ENCODE peak calls at places on chromosomes 5 and 9, in four cellular contexts. B, T, K and L are unnamed samples.

GRCh38 chr5:38636626-38637025 is 80.2 kb upstream of the LIFR start:
- DNase-seq in B (no peak), K (peak; percentile 83), T (no peak), L (peak; percentile 65)

GRCh38 chr5:126931968-126932622 is 98.3 kb downstream of the MARCHF3 start:
- DNase-seq in K (no peak), T (no peak), B (no peak), L (no peak)

GRCh38 chr9:257957-258356 is 43.3 kb downstream of the DOCK8 start:
- DNase-seq in B (no peak), K (no peak), T (no peak), L (no peak)

GRCh38 chr5:30749971-30750370 is 443.5 kb upstream of the CDH6 start:
- DNase-seq in B (no peak), T (no peak), K (no peak), L (no peak)

GRCh38 chr5:58365791-58366190 is 94.1 kb downstream of the PLK2 start:
- DNase-seq in B (no peak), K (no peak), T (no peak), L (no peak)

GRCh38 chr5:151319334-151319733 is 15.8 kb upstream of the SLC36A3 start:
- DNase-seq in T (peak; percentile 39), K (no peak), B (no peak), L (no peak)

GRCh38 chr5:159786901-159787691 is 129.2 kb upstream of the ADRA1B start:
- DNase-seq in T (no peak), B (no peak), K (no peak), L (no peak)

GRCh38 chr5:17005087-17005828 is 69.2 kb upstream of the MYO10 start:
- DNase-seq in B (peak; percentile 34), K (no peak), T (no peak), L (no peak)

GRCh38 chr5:68172314-68172713 is 43.2 kb upstream of the PIK3R1 start:
- DNase-seq in B (peak; percentile 15), T (no peak), K (no peak), L (no peak)

GRCh38 chr5:177423671-177424070 is 2.8 kb upstream of the GRK6 start:
- DNase-seq in B (no peak), K (no peak), T (no peak), L (no peak)

GRCh38 chr5:142512680-142513042 is 173.2 kb downstream of the FGF1 start:
- DNase-seq in T (no peak), K (no peak), B (no peak), L (no peak)

GRCh38 chr9:83625120-83625710 is 2.3 kb downstream of the IDNK start:
- DNase-seq in K (no peak), T (no peak), B (no peak), L (no peak)

GRCh38 chr5:42005561-42006153 is 80.6 kb downstream of the FBXO4 start:
- DNase-seq in T (peak; percentile 50), K (no peak), B (peak; percentile 33), L (no peak)

GRCh38 chr5:128579111-128579510 is 41.1 kb upstream of the FBN2 start:
- DNase-seq in T (no peak), B (no peak), K (no peak), L (no peak)

GRCh38 chr5:41270423-41271251 is 57.3 kb upstream of the C6 start:
- DNase-seq in K (peak; percentile 30), B (peak; percentile 62), T (peak; percentile 71), L (no peak)

GRCh38 chr5:168706655-168707069 is 127.5 kb upstream of the PANK3 start:
- DNase-seq in K (no peak), T (peak; percentile 79), B (peak; percentile 78), L (no peak)

GRCh38 chr5:58073246-58073645 is 386.6 kb downstream of the PLK2 start:
- DNase-seq in K (no peak), T (no peak), B (no peak), L (no peak)

GRCh38 chr9:127524373-127524772 is 73.1 kb downstream of the LRSAM1 start:
- DNase-seq in K (no peak), B (peak; percentile 64), T (peak; percentile 49), L (no peak)

GRCh38 chr9:1946506-1946905 is 68.6 kb upstream of the SMARCA2 start:
- DNase-seq in T (no peak), K (no peak), B (no peak), L (no peak)

GRCh38 chr9:29213374-29214161 is 1640.3 kb upstream of the C9orf72 start:
- DNase-seq in T (peak; percentile 79), K (peak; percentile 34), B (peak; percentile 69), L (no peak)

GRCh38 chr9:131668439-131669233 is 71.2 kb downstream of the RAPGEF1 start:
- DNase-seq in T (no peak), B (no peak), K (peak; percentile 63), L (no peak)

GRCh38 chr9:117073071-117073470 is 341.8 kb downstream of the ASTN2 start:
- DNase-seq in K (no peak), B (no peak), T (peak; percentile 23), L (no peak)

DNA sequence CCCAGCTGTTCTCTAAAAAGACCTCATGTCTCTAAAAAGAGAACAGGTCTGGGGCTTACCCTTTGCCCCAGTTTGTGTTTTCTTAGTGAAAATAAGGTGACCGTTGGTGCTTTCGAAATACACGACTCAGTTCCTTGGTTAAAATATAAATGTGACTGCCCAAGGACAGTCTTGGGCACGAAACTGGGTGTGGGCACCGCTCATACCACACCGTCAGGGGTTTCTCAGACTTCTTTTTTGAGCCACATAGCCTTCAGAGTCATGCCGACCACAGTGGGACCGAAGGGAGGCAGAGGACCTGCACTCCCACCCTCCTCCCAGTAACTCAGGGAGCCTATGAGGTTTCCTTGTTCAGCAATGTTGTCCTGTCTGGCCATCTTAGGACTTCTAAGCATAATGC is 6.5 kb downstream of the SNX18 start:
- DNase-seq in B (no peak), T (no peak), K (no peak), L (no peak)
- H3K4me1 ChIP-seq in B (peaks cover 35% of the 10 kb centered on the region), T (peaks cover 14% of the 10 kb centered on the region), K (peaks cover 100% of the 10 kb centered on the region), L (peaks cover 3% of the 10 kb centered on the region)

GRCh38 chr9:85008215-85008614 is 338.7 kb downstream of the NTRK2 start:
- DNase-seq in B (no peak), K (no peak), T (no peak), L (no peak)
- H3K4me1 ChIP-seq in B (peaks cover 6% of the 10 kb centered on the region), K (no peaks in the 10 kb centered on the region), T (peaks cover 4% of the 10 kb centered on the region), L (no peaks in the 10 kb centered on the region)

GRCh38 chr9:38026021-38026809 is 42.8 kb downstream of the SHB start:
- DNase-seq in B (no peak), T (peak; percentile 70), K (no peak), L (no peak)
- H3K4me1 ChIP-seq in B (peaks cover 41% of the 10 kb centered on the region), T (peaks cover 53% of the 10 kb centered on the region), K (peaks cover 93% of the 10 kb centered on the region), L (peaks cover 35% of the 10 kb centered on the region)

GRCh38 chr5:154194348-154195329 is 4.1 kb downstream of the GALNT10 start:
- DNase-seq in T (peak; percentile 86), B (peak; percentile 64), K (peak; percentile 45), L (peak; percentile 61)
- H3K4me1 ChIP-seq in T (peaks cover 56% of the 10 kb centered on the region), B (peaks cover 39% of the 10 kb centered on the region), K (peaks cover 82% of the 10 kb centered on the region), L (no peaks in the 10 kb centered on the region)

GRCh38 chr5:112918136-112918535 is 3.9 kb downstream of the REEP5 start:
- DNase-seq in K (no peak), B (no peak), T (no peak), L (no peak)

GRCh38 chr5:112917453-112918005 is 4.5 kb downstream of the REEP5 start:
- DNase-seq in K (no peak), T (peak; percentile 64), B (peak; percentile 12), L (no peak)

GRCh38 chr5:112918679-112919078 is 3.3 kb downstream of the REEP5 start:
- DNase-seq in T (no peak), K (no peak), B (no peak), L (no peak)

GRCh38 chr5:112914584-112914983 is 7.4 kb downstream of the REEP5 start:
- DNase-seq in T (no peak), B (no peak), K (no peak), L (no peak)

GRCh38 chr5:112915831-112916230 is 6.2 kb downstream of the REEP5 start:
- DNase-seq in B (no peak), K (no peak), T (no peak), L (no peak)
- H3K4me1 ChIP-seq in B (peaks cover 6% of the 10 kb centered on the region), K (peaks cover 91% of the 10 kb centered on the region), T (peaks cover 4% of the 10 kb centered on the region), L (peaks cover 4% of the 10 kb centered on the region)

GRCh38 chr5:1104327-1105006 is 7.4 kb downstream of the SLC12A7 start:
- DNase-seq in K (no peak), T (no peak), B (no peak), L (no peak)

GRCh38 chr5:1103093-1103492 is 8.8 kb downstream of the SLC12A7 start:
- DNase-seq in K (no peak), B (no peak), T (no peak), L (no peak)

GRCh38 chr5:1101991-1102713 is 9.7 kb downstream of the SLC12A7 start:
- DNase-seq in B (peak; percentile 94), K (no peak), T (no peak), L (no peak)

GRCh38 chr5:1105350-1106265 is 6.3 kb downstream of the SLC12A7 start:
- DNase-seq in K (peak; percentile 63), T (no peak), B (no peak), L (no peak)

DNA sequence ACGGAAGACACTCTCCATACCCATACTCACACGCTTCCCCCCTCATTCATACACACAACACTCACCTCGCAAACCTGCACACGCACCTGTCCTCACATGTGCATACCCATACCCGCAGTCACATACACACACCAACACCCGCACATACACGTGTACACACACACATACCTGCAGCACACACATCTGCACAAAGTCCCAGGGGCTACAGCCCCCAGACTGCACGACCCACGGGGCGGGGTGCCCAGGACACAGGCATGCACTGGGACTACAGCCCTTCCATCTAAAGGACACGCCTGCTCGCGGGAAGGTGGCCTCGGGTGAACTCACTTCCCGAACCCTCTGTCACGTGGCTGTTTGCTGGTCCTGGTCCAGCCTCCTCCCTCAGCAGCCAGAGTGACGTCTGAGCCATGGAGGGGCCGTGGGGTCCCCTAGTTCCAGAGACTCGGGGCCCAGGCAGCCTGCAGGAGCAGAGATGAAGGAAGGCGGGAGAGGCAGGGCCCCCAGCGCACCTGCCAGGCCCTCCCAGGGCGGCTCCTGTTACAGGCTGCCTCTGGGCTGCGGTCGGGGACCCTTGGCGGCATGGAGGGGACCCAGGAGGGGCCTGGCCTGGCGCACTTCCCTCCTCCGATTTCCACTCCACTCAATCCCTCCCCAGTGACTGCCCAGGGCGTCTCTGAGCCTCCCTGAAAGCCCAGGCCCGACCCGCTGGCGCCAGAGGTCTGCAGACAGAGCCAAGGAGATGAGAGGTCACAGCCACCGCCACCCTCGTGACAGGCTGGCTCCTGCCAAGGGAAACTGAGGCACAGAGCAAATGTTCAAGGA is 8.1 kb downstream of the SLC12A7 start:
- DNase-seq in T (no peak), B (no peak), K (peak; percentile 84), L (peak; percentile 51)
- H3K4me1 ChIP-seq in T (peaks cover 46% of the 10 kb centered on the region), B (peaks cover 62% of the 10 kb centered on the region), K (peaks cover 99% of the 10 kb centered on the region), L (peaks cover 25% of the 10 kb centered on the region)

DNA sequence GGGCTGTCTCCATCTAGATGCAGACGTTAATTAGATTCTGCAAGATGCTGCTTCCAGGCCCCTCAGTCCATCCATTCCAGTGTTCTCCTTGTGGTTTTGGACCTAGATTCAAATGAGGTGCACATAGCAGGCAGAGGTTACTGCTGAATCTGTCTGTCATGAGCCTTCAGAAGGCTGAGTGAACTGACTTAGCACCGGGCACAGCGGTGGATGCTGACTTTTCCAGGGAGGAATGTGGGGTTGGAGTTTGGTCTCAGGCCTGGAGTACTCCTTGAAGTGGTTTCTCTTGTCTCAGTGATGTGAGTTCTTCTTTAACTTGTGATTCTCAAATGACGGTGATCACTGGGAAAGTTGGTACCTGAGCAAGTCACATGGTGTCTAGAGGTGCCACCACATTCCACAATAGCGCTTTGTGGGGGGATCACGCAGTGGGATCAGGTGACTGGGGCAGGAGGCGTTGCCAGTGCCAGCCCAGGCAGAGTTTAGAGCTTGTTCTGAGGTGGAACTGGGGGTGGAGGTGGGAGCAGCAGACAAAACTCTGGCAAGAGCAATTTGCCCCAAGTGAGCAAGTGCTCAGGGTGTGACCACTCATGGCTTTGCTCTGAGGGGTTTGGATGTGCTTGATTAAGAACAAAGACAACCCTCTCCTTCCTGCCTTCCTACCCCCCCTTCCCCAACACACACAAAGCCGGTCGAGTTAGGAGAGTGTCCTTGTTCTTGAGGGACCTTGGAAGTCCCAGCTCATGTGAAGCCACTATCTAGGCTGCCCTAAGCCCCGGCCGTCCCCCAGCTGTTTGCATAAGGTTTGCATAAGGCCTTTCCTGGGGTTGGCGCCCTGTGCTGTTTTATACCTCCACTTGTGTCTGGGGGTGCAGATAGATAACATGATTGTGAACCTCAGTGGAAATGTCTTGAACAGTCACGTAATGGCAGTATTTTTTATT is 25.1 kb downstream of the JADE2 start:
- DNase-seq in T (no peak), B (no peak), K (peak; percentile 55), L (no peak)
- H3K4me1 ChIP-seq in T (peaks cover 6% of the 10 kb centered on the region), B (peaks cover 3% of the 10 kb centered on the region), K (peaks cover 100% of the 10 kb centered on the region), L (peaks cover 14% of the 10 kb centered on the region)